ENCODE peak calls at places on chromosomes 6 and 20, in eight cellular contexts. One of them, this sample, is unnamed.

GRCh38 chr20:34364013-34364382 is 925 bp downstream of the ITCH start:
- DNase-seq in choroid plexus epithelial cell: peak; percentile 64
- DNase-seq in T-helper 2 cell: no peak
- DNase-seq in NCI-H1092 treated with DMSO at 0.1 percent for 48 hours: peak; percentile 2
- DNase-seq in ELR: peak; percentile 52
- DNase-seq in psoas muscle: no peak
- DNase-seq in NCI-H1694 treated with DMSO at 0.1 percent for 48 hours: no peak
- DNase-seq in NCI-H2029 treated with DMSO at 0.1 percent for 48 hours: no peak
- DNase-seq in this sample: no peak

GRCh38 chr20:10247440-10247839 is 28.8 kb downstream of the SNAP25 start:
- DNase-seq in NCI-H2029 treated with DMSO at 0.1 percent for 48 hours: no peak
- DNase-seq in ELR: peak; percentile 50
- DNase-seq in T-helper 2 cell: no peak
- DNase-seq in choroid plexus epithelial cell: no peak
- DNase-seq in NCI-H1092 treated with DMSO at 0.1 percent for 48 hours: no peak
- DNase-seq in NCI-H1694 treated with DMSO at 0.1 percent for 48 hours: no peak
- DNase-seq in psoas muscle: no peak
- DNase-seq in this sample: no peak

GRCh38 chr20:8527998-8528397 is 395.9 kb downstream of the PLCB1 start:
- DNase-seq in NCI-H1092 treated with DMSO at 0.1 percent for 48 hours: no peak
- DNase-seq in NCI-H2029 treated with DMSO at 0.1 percent for 48 hours: no peak
- DNase-seq in T-helper 2 cell: no peak
- DNase-seq in choroid plexus epithelial cell: peak; percentile 75
- DNase-seq in ELR: peak; percentile 67
- DNase-seq in psoas muscle: no peak
- DNase-seq in NCI-H1694 treated with DMSO at 0.1 percent for 48 hours: no peak
- DNase-seq in this sample: no peak

GRCh38 chr20:57918546-57918945 is 208.7 kb upstream of the PMEPA1 start:
- DNase-seq in NCI-H1694 treated with DMSO at 0.1 percent for 48 hours: no peak
- DNase-seq in NCI-H1092 treated with DMSO at 0.1 percent for 48 hours: no peak
- DNase-seq in psoas muscle: no peak
- DNase-seq in ELR: no peak
- DNase-seq in NCI-H2029 treated with DMSO at 0.1 percent for 48 hours: no peak
- DNase-seq in T-helper 2 cell: no peak
- DNase-seq in choroid plexus epithelial cell: no peak
- DNase-seq in this sample: no peak

GRCh38 chr6:42138190-42138589 is 4.2 kb downstream of the C6orf132 start:
- DNase-seq in NCI-H1694 treated with DMSO at 0.1 percent for 48 hours: no peak
- DNase-seq in psoas muscle: no peak
- DNase-seq in T-helper 2 cell: no peak
- DNase-seq in NCI-H1092 treated with DMSO at 0.1 percent for 48 hours: no peak
- DNase-seq in choroid plexus epithelial cell: no peak
- DNase-seq in NCI-H2029 treated with DMSO at 0.1 percent for 48 hours: no peak
- DNase-seq in ELR: no peak
- DNase-seq in this sample: no peak

GRCh38 chr6:149990672-149991402 is 27.1 kb downstream of the ULBP1 start:
- DNase-seq in NCI-H1694 treated with DMSO at 0.1 percent for 48 hours: no peak
- DNase-seq in choroid plexus epithelial cell: no peak
- DNase-seq in psoas muscle: no peak
- DNase-seq in T-helper 2 cell: peak; percentile 36
- DNase-seq in NCI-H2029 treated with DMSO at 0.1 percent for 48 hours: no peak
- DNase-seq in ELR: peak; percentile 23
- DNase-seq in NCI-H1092 treated with DMSO at 0.1 percent for 48 hours: no peak
- DNase-seq in this sample: peak; percentile 26

GRCh38 chr6:81130071-81130470 is 622.4 kb downstream of the TENT5A start:
- DNase-seq in ELR: no peak
- DNase-seq in psoas muscle: no peak
- DNase-seq in T-helper 2 cell: no peak
- DNase-seq in NCI-H1694 treated with DMSO at 0.1 percent for 48 hours: no peak
- DNase-seq in NCI-H1092 treated with DMSO at 0.1 percent for 48 hours: no peak
- DNase-seq in NCI-H2029 treated with DMSO at 0.1 percent for 48 hours: no peak
- DNase-seq in choroid plexus epithelial cell: no peak
- DNase-seq in this sample: no peak

GRCh38 chr6:22601941-22602340 is 32.6 kb downstream of the HDGFL1 start:
- DNase-seq in NCI-H1092 treated with DMSO at 0.1 percent for 48 hours: no peak
- DNase-seq in NCI-H2029 treated with DMSO at 0.1 percent for 48 hours: no peak
- DNase-seq in choroid plexus epithelial cell: no peak
- DNase-seq in NCI-H1694 treated with DMSO at 0.1 percent for 48 hours: no peak
- DNase-seq in psoas muscle: no peak
- DNase-seq in ELR: no peak
- DNase-seq in T-helper 2 cell: no peak
- DNase-seq in this sample: no peak

GRCh38 chr20:58538752-58539151 is 23.6 kb upstream of the APCDD1L start:
- DNase-seq in ELR: peak; percentile 88
- DNase-seq in T-helper 2 cell: no peak
- DNase-seq in NCI-H1092 treated with DMSO at 0.1 percent for 48 hours: no peak
- DNase-seq in NCI-H2029 treated with DMSO at 0.1 percent for 48 hours: no peak
- DNase-seq in NCI-H1694 treated with DMSO at 0.1 percent for 48 hours: no peak
- DNase-seq in psoas muscle: no peak
- DNase-seq in choroid plexus epithelial cell: no peak
- DNase-seq in this sample: no peak

GRCh38 chr6:122789078-122789861 is at the start of gene SMPDL3A:
- DNase-seq in NCI-H2029 treated with DMSO at 0.1 percent for 48 hours: peak; percentile 82
- DNase-seq in choroid plexus epithelial cell: peak; percentile 99
- DNase-seq in ELR: peak; percentile 77
- DNase-seq in T-helper 2 cell: peak; percentile 34
- DNase-seq in NCI-H1092 treated with DMSO at 0.1 percent for 48 hours: peak; percentile 66
- DNase-seq in NCI-H1694 treated with DMSO at 0.1 percent for 48 hours: peak; percentile 68
- DNase-seq in psoas muscle: peak; percentile 91
- DNase-seq in this sample: no peak

GRCh38 chr6:167402195-167402686 is 77.4 kb downstream of the TTLL2 start:
- DNase-seq in psoas muscle: no peak
- DNase-seq in NCI-H1092 treated with DMSO at 0.1 percent for 48 hours: no peak
- DNase-seq in T-helper 2 cell: no peak
- DNase-seq in ELR: no peak
- DNase-seq in NCI-H2029 treated with DMSO at 0.1 percent for 48 hours: no peak
- DNase-seq in NCI-H1694 treated with DMSO at 0.1 percent for 48 hours: no peak
- DNase-seq in choroid plexus epithelial cell: no peak
- DNase-seq in this sample: no peak

GRCh38 chr20:60845146-60845545 is 406.9 kb upstream of the CDH4 start:
- DNase-seq in ELR: no peak
- DNase-seq in psoas muscle: no peak
- DNase-seq in NCI-H1092 treated with DMSO at 0.1 percent for 48 hours: no peak
- DNase-seq in NCI-H2029 treated with DMSO at 0.1 percent for 48 hours: no peak
- DNase-seq in T-helper 2 cell: no peak
- DNase-seq in NCI-H1694 treated with DMSO at 0.1 percent for 48 hours: no peak
- DNase-seq in choroid plexus epithelial cell: no peak
- DNase-seq in this sample: no peak

GRCh38 chr6:124190256-124190655 is 386.6 kb downstream of the NKAIN2 start:
- DNase-seq in T-helper 2 cell: no peak
- DNase-seq in NCI-H2029 treated with DMSO at 0.1 percent for 48 hours: no peak
- DNase-seq in NCI-H1694 treated with DMSO at 0.1 percent for 48 hours: no peak
- DNase-seq in psoas muscle: no peak
- DNase-seq in ELR: no peak
- DNase-seq in choroid plexus epithelial cell: no peak
- DNase-seq in NCI-H1092 treated with DMSO at 0.1 percent for 48 hours: no peak
- DNase-seq in this sample: no peak